ENCODE peak calls at places on chromosomes 16 and 17, in ten cellular contexts. One of them, this sample, is unnamed.

GRCh38 chr16:80681436-80681835 is 123.0 kb downstream of the CDYL2 start:
- DNase-seq in CD8-positive, alpha-beta memory T cell: no peak
- DNase-seq in PC-3: no peak
- DNase-seq in HCT116: no peak
- DNase-seq in prostate gland: no peak
- DNase-seq in psoas muscle: no peak
- DNase-seq in endothelial cell of umbilical vein: no peak
- DNase-seq in A549: no peak
- DNase-seq in GM23338: no peak
- DNase-seq in thoracic aorta: no peak
- DNase-seq in this sample: no peak

GRCh38 chr17:51118330-51119195 is 2.1 kb downstream of the SPAG9 start:
- DNase-seq in endothelial cell of umbilical vein: peak; percentile 47
- DNase-seq in prostate gland: peak; percentile 64
- DNase-seq in CD8-positive, alpha-beta memory T cell: no peak
- DNase-seq in PC-3: peak; percentile 37
- DNase-seq in thoracic aorta: no peak
- DNase-seq in GM23338: no peak
- DNase-seq in HCT116: no peak
- DNase-seq in A549: no peak
- DNase-seq in psoas muscle: peak; percentile 34
- DNase-seq in this sample: no peak

GRCh38 chr17:65813306-65813705 is 251.9 kb upstream of the AXIN2 start:
- DNase-seq in GM23338: no peak
- DNase-seq in thoracic aorta: no peak
- DNase-seq in HCT116: no peak
- DNase-seq in PC-3: no peak
- DNase-seq in prostate gland: no peak
- DNase-seq in A549: no peak
- DNase-seq in CD8-positive, alpha-beta memory T cell: no peak
- DNase-seq in endothelial cell of umbilical vein: no peak
- DNase-seq in psoas muscle: no peak
- DNase-seq in this sample: no peak

GRCh38 chr17:81034779-81035388 is at the start of gene BAIAP2:
- DNase-seq in A549: peak; percentile 100
- DNase-seq in thoracic aorta: peak; percentile 70
- DNase-seq in psoas muscle: peak; percentile 97
- DNase-seq in prostate gland: peak; percentile 96
- DNase-seq in GM23338: peak; percentile 97
- DNase-seq in CD8-positive, alpha-beta memory T cell: peak; percentile 96
- DNase-seq in PC-3: peak; percentile 91
- DNase-seq in HCT116: peak; percentile 90
- DNase-seq in endothelial cell of umbilical vein: peak; percentile 88
- DNase-seq in this sample: peak; percentile 64

GRCh38 chr16:49952386-49952785 is 72.6 kb upstream of the CNEP1R1 start:
- DNase-seq in PC-3: peak; percentile 35
- DNase-seq in endothelial cell of umbilical vein: no peak
- DNase-seq in GM23338: no peak
- DNase-seq in A549: no peak
- DNase-seq in HCT116: peak; percentile 4
- DNase-seq in thoracic aorta: no peak
- DNase-seq in psoas muscle: no peak
- DNase-seq in CD8-positive, alpha-beta memory T cell: no peak
- DNase-seq in prostate gland: no peak
- DNase-seq in this sample: no peak

GRCh38 chr16:30095166-30096078 is 591 bp downstream of the YPEL3 start:
- DNase-seq in prostate gland: no peak
- DNase-seq in GM23338: peak; percentile 57
- DNase-seq in CD8-positive, alpha-beta memory T cell: no peak
- DNase-seq in A549: no peak
- DNase-seq in PC-3: no peak
- DNase-seq in psoas muscle: no peak
- DNase-seq in HCT116: no peak
- DNase-seq in thoracic aorta: no peak
- DNase-seq in endothelial cell of umbilical vein: no peak
- DNase-seq in this sample: no peak

GRCh38 chr16:621526-622105 is 9.2 kb upstream of the WFIKKN1 start:
- DNase-seq in HCT116: no peak
- DNase-seq in CD8-positive, alpha-beta memory T cell: no peak
- DNase-seq in GM23338: no peak
- DNase-seq in endothelial cell of umbilical vein: no peak
- DNase-seq in thoracic aorta: no peak
- DNase-seq in A549: no peak
- DNase-seq in prostate gland: peak; percentile 43
- DNase-seq in PC-3: no peak
- DNase-seq in psoas muscle: no peak
- DNase-seq in this sample: no peak

GRCh38 chr17:47188266-47188665 is 829 bp downstream of the CDC27 start:
- DNase-seq in HCT116: no peak
- DNase-seq in thoracic aorta: no peak
- DNase-seq in PC-3: peak; percentile 47
- DNase-seq in prostate gland: no peak
- DNase-seq in A549: peak; percentile 54
- DNase-seq in psoas muscle: no peak
- DNase-seq in CD8-positive, alpha-beta memory T cell: no peak
- DNase-seq in endothelial cell of umbilical vein: peak; percentile 71
- DNase-seq in GM23338: peak; percentile 16
- DNase-seq in this sample: no peak

GRCh38 chr16:4624827-4625616 is 396 bp downstream of the MGRN1 start:
- DNase-seq in A549: no peak
- DNase-seq in thoracic aorta: peak; percentile 33
- DNase-seq in prostate gland: no peak
- DNase-seq in HCT116: no peak
- DNase-seq in GM23338: peak; percentile 86
- DNase-seq in CD8-positive, alpha-beta memory T cell: peak; percentile 73
- DNase-seq in psoas muscle: peak; percentile 70
- DNase-seq in PC-3: no peak
- DNase-seq in endothelial cell of umbilical vein: peak; percentile 74
- DNase-seq in this sample: no peak

GRCh38 chr17:50637829-50638571 is 3.3 kb downstream of the ABCC3 start:
- DNase-seq in GM23338: no peak
- DNase-seq in A549: no peak
- DNase-seq in endothelial cell of umbilical vein: no peak
- DNase-seq in PC-3: peak; percentile 62
- DNase-seq in CD8-positive, alpha-beta memory T cell: no peak
- DNase-seq in HCT116: no peak
- DNase-seq in thoracic aorta: no peak
- DNase-seq in prostate gland: no peak
- DNase-seq in psoas muscle: no peak
- DNase-seq in this sample: no peak

GRCh38 chr17:57517519-57518342 is 227.4 kb downstream of the CCDC182 start:
- DNase-seq in GM23338: no peak
- DNase-seq in psoas muscle: no peak
- DNase-seq in prostate gland: no peak
- DNase-seq in HCT116: no peak
- DNase-seq in endothelial cell of umbilical vein: no peak
- DNase-seq in thoracic aorta: no peak
- DNase-seq in PC-3: no peak
- DNase-seq in CD8-positive, alpha-beta memory T cell: no peak
- DNase-seq in A549: no peak
- DNase-seq in this sample: no peak

GRCh38 chr16:48365030-48365600 is 20.1 kb downstream of the SIAH1 start:
- DNase-seq in thoracic aorta: no peak
- DNase-seq in CD8-positive, alpha-beta memory T cell: no peak
- DNase-seq in prostate gland: peak; percentile 52
- DNase-seq in endothelial cell of umbilical vein: no peak
- DNase-seq in HCT116: no peak
- DNase-seq in psoas muscle: no peak
- DNase-seq in GM23338: no peak
- DNase-seq in A549: no peak
- DNase-seq in PC-3: peak; percentile 31
- DNase-seq in this sample: no peak

GRCh38 chr16:4778050-4778392 is 10.1 kb downstream of the SEPTIN12 start:
- DNase-seq in thoracic aorta: no peak
- DNase-seq in GM23338: no peak
- DNase-seq in prostate gland: no peak
- DNase-seq in A549: no peak
- DNase-seq in CD8-positive, alpha-beta memory T cell: no peak
- DNase-seq in endothelial cell of umbilical vein: no peak
- DNase-seq in psoas muscle: no peak
- DNase-seq in HCT116: no peak
- DNase-seq in PC-3: no peak
- DNase-seq in this sample: no peak

DNA sequence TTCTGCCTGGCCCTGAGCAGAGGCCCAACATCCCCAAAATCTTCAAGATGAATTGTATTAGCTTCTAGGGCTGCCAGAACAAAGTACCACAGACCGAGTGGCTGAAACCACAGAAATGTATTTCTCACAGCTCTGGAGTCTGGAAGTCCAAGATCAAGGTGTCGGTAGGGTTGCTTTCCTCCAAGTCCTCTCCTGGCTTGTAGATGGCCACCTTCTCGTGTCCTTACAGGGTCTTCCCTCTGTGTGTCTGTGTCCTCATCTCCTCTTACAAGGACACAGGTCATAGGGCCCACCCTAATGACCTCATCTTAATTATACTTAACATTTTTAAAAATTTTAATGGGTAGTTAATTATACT is 215.7 kb downstream of the NTN1 start:
- DNase-seq in endothelial cell of umbilical vein: no peak
- DNase-seq in GM23338: no peak
- DNase-seq in A549: no peak
- DNase-seq in prostate gland: no peak
- DNase-seq in HCT116: no peak
- DNase-seq in psoas muscle: no peak
- DNase-seq in PC-3: no peak
- DNase-seq in CD8-positive, alpha-beta memory T cell: no peak
- DNase-seq in thoracic aorta: no peak
- DNase-seq in this sample: no peak
- H3K27ac ChIP-seq in endothelial cell of umbilical vein: no peak overlapping the region
- H3K27ac ChIP-seq in GM23338: no peak overlapping the region
- H3K27ac ChIP-seq in A549: no peak overlapping the region
- H3K27ac ChIP-seq in prostate gland: no peak overlapping the region
- H3K27ac ChIP-seq in HCT116: no peak overlapping the region
- H3K27ac ChIP-seq in psoas muscle: no peak overlapping the region
- H3K27ac ChIP-seq in PC-3: no peak overlapping the region
- H3K27ac ChIP-seq in CD8-positive, alpha-beta memory T cell: no peak overlapping the region
- H3K27ac ChIP-seq in thoracic aorta: peak overlapping the region; percentile 92
- H3K27ac ChIP-seq in this sample: no peak overlapping the region

GRCh38 chr17:6796017-6796886 is 20.2 kb downstream of the FBXO39 start:
- DNase-seq in GM23338: no peak
- DNase-seq in PC-3: peak; percentile 6
- DNase-seq in endothelial cell of umbilical vein: no peak
- DNase-seq in prostate gland: no peak
- DNase-seq in thoracic aorta: no peak
- DNase-seq in CD8-positive, alpha-beta memory T cell: no peak
- DNase-seq in A549: no peak
- DNase-seq in HCT116: no peak
- DNase-seq in psoas muscle: no peak
- DNase-seq in this sample: no peak

GRCh38 chr17:6793748-6794493 is 17.9 kb downstream of the FBXO39 start:
- DNase-seq in GM23338: no peak
- DNase-seq in endothelial cell of umbilical vein: no peak
- DNase-seq in thoracic aorta: no peak
- DNase-seq in PC-3: no peak
- DNase-seq in prostate gland: no peak
- DNase-seq in HCT116: no peak
- DNase-seq in CD8-positive, alpha-beta memory T cell: no peak
- DNase-seq in A549: no peak
- DNase-seq in psoas muscle: no peak
- DNase-seq in this sample: no peak

GRCh38 chr17:6799738-6800137 is 23.7 kb downstream of the FBXO39 start:
- DNase-seq in HCT116: no peak
- DNase-seq in endothelial cell of umbilical vein: no peak
- DNase-seq in PC-3: no peak
- DNase-seq in A549: no peak
- DNase-seq in prostate gland: no peak
- DNase-seq in CD8-positive, alpha-beta memory T cell: no peak
- DNase-seq in GM23338: peak; percentile 14
- DNase-seq in thoracic aorta: no peak
- DNase-seq in psoas muscle: no peak
- DNase-seq in this sample: no peak

GRCh38 chr17:6797718-6798351 is 21.8 kb downstream of the FBXO39 start:
- DNase-seq in prostate gland: no peak
- DNase-seq in HCT116: no peak
- DNase-seq in A549: no peak
- DNase-seq in psoas muscle: no peak
- DNase-seq in thoracic aorta: no peak
- DNase-seq in endothelial cell of umbilical vein: no peak
- DNase-seq in GM23338: no peak
- DNase-seq in PC-3: peak; percentile 46
- DNase-seq in CD8-positive, alpha-beta memory T cell: no peak
- DNase-seq in this sample: no peak

DNA sequence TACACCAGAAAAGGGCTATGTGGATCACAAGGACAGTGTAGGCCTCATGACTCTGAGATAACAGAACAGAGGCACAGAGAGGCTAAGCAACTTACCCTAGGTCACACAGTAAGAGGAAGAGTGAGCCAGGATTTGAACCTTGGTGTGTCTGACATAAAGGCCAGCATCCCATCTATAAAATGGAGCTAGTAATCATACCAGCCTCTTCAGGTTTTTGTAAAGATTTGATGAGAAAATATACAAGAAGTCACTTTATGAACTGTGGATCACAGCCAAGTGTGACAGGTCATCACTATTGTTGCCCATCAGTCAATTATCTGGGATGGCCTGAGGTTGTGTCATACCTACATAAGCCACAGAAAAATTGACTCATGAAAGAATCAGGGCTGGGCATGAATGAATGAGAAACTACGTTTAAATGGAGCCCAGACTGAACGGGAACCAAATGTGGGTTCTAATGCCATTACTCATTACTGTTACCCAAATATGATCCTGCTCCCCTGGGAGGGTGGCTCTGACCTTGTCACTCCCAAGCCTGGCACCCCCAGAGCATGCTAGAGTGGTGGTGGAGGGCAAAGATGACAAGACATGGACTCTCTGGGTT is 21.0 kb downstream of the FBXO39 start:
- DNase-seq in psoas muscle: no peak
- DNase-seq in endothelial cell of umbilical vein: no peak
- DNase-seq in GM23338: no peak
- DNase-seq in PC-3: peak; percentile 87
- DNase-seq in thoracic aorta: no peak
- DNase-seq in prostate gland: no peak
- DNase-seq in A549: no peak
- DNase-seq in HCT116: no peak
- DNase-seq in CD8-positive, alpha-beta memory T cell: no peak
- DNase-seq in this sample: no peak
- H3K4me1 ChIP-seq in psoas muscle: no peaks in the 10 kb centered on the region
- H3K4me1 ChIP-seq in endothelial cell of umbilical vein: no peaks in the 10 kb centered on the region
- H3K4me1 ChIP-seq in GM23338: peaks cover 15% of the 10 kb centered on the region
- H3K4me1 ChIP-seq in PC-3: peaks cover 20% of the 10 kb centered on the region
- H3K4me1 ChIP-seq in thoracic aorta: no peaks in the 10 kb centered on the region
- H3K4me1 ChIP-seq in prostate gland: no peaks in the 10 kb centered on the region
- H3K4me1 ChIP-seq in A549: no peaks in the 10 kb centered on the region
- H3K4me1 ChIP-seq in HCT116: no peaks in the 10 kb centered on the region
- H3K4me1 ChIP-seq in CD8-positive, alpha-beta memory T cell: no peaks in the 10 kb centered on the region
- H3K4me1 ChIP-seq in this sample: peaks cover 1% of the 10 kb centered on the region

GRCh38 chr16:67248401-67249177 is at the start of gene SLC9A5:
- DNase-seq in PC-3: no peak
- DNase-seq in HCT116: no peak
- DNase-seq in CD8-positive, alpha-beta memory T cell: peak; percentile 45
- DNase-seq in prostate gland: no peak
- DNase-seq in A549: no peak
- DNase-seq in GM23338: peak; percentile 65
- DNase-seq in psoas muscle: peak; percentile 49
- DNase-seq in thoracic aorta: no peak
- DNase-seq in endothelial cell of umbilical vein: peak; percentile 38
- DNase-seq in this sample: no peak
- H3K27ac ChIP-seq in PC-3: no peak within 1 kb of the TSS
- H3K27ac ChIP-seq in HCT116: peak within 1 kb of the TSS; percentile 92
- H3K27ac ChIP-seq in CD8-positive, alpha-beta memory T cell: peak within 1 kb of the TSS; percentile 29
- H3K27ac ChIP-seq in prostate gland: peak within 1 kb of the TSS; percentile 86
- H3K27ac ChIP-seq in A549: peak within 1 kb of the TSS; percentile 77
- H3K27ac ChIP-seq in GM23338: no peak within 1 kb of the TSS
- H3K27ac ChIP-seq in psoas muscle: peak within 1 kb of the TSS; percentile 99
- H3K27ac ChIP-seq in thoracic aorta: no peak within 1 kb of the TSS
- H3K27ac ChIP-seq in endothelial cell of umbilical vein: peak within 1 kb of the TSS; percentile 14
- H3K27ac ChIP-seq in this sample: no peak within 1 kb of the TSS

GRCh38 chr16:2483160-2483559 is 8.2 kb downstream of the TBC1D24 start:
- DNase-seq in thoracic aorta: no peak
- DNase-seq in HCT116: no peak
- DNase-seq in prostate gland: no peak
- DNase-seq in A549: no peak
- DNase-seq in psoas muscle: no peak
- DNase-seq in GM23338: no peak
- DNase-seq in CD8-positive, alpha-beta memory T cell: no peak
- DNase-seq in endothelial cell of umbilical vein: no peak
- DNase-seq in PC-3: no peak
- DNase-seq in this sample: no peak
- H3K4me1 ChIP-seq in thoracic aorta: peaks cover 9% of the 10 kb centered on the region
- H3K4me1 ChIP-seq in HCT116: no peaks in the 10 kb centered on the region
- H3K4me1 ChIP-seq in prostate gland: peaks cover 2% of the 10 kb centered on the region
- H3K4me1 ChIP-seq in A549: no peaks in the 10 kb centered on the region
- H3K4me1 ChIP-seq in psoas muscle: peaks cover 38% of the 10 kb centered on the region
- H3K4me1 ChIP-seq in GM23338: no peaks in the 10 kb centered on the region
- H3K4me1 ChIP-seq in CD8-positive, alpha-beta memory T cell: peaks cover 14% of the 10 kb centered on the region
- H3K4me1 ChIP-seq in endothelial cell of umbilical vein: no peaks in the 10 kb centered on the region
- H3K4me1 ChIP-seq in PC-3: no peaks in the 10 kb centered on the region
- H3K4me1 ChIP-seq in this sample: no peaks in the 10 kb centered on the region

This sample was measured in iPS DF 6.9.